ENCODE peak calls at places on chromosomes 16 and 17, in ten cellular contexts. W, V, K, R, H, P, Z, E, L and M are unnamed samples.

GRCh38 chr17:72030067-72030899 is 90.5 kb upstream of the SOX9 start:
- DNase-seq in W (peak), V (peak), K (peak), R (peak), H (peak), P (no peak), Z (no peak), E (no peak), L (no peak), M (no peak)

GRCh38 chr17:41705271-41705991 is 6.7 kb upstream of the GAST start:
- DNase-seq in W (no peak), V (no peak), K (peak), R (no peak), H (peak), P (no peak), Z (no peak), E (no peak), L (no peak), M (no peak)

GRCh38 chr17:34756670-34757021 is 177.3 kb downstream of the TMEM132E start:
- DNase-seq in W (no peak), V (no peak), K (no peak), R (no peak), H (no peak), P (peak), Z (no peak), E (peak), L (no peak), M (no peak)

GRCh38 chr16:4979164-4979563 is 21.0 kb downstream of the SEC14L5 start:
- DNase-seq in W (no peak), V (no peak), K (no peak), R (no peak), H (no peak), P (no peak), Z (no peak), E (no peak), L (no peak), M (no peak)

GRCh38 chr17:8221663-8222379 is 11.4 kb upstream of the AURKB start:
- DNase-seq in W (peak), V (no peak), K (peak), R (peak), H (peak), P (peak), Z (peak), E (peak), L (peak), M (no peak)

GRCh38 chr16:74936902-74937560 is 47.9 kb downstream of the WDR59 start:
- DNase-seq in W (no peak), V (peak), K (no peak), R (no peak), H (no peak), P (no peak), Z (no peak), E (no peak), L (no peak), M (no peak)

GRCh38 chr17:62626719-62627218 is 701 bp upstream of the MRC2 start:
- DNase-seq in W (no peak), V (peak), K (peak), R (no peak), H (no peak), P (peak), Z (no peak), E (no peak), L (no peak), M (peak)

GRCh38 chr16:72903176-72903575 is 144.8 kb downstream of the ZFHX3 start:
- DNase-seq in W (no peak), V (no peak), K (no peak), R (no peak), H (no peak), P (no peak), Z (no peak), E (no peak), L (no peak), M (no peak)

GRCh38 chr16:1310832-1311200 is 1.4 kb downstream of the UBE2I start:
- DNase-seq in W (peak), V (no peak), K (no peak), R (no peak), H (no peak), P (no peak), Z (no peak), E (peak), L (no peak), M (no peak)

GRCh38 chr16:89723279-89724250 is 2.2 kb downstream of the ZNF276 start:
- DNase-seq in W (peak), V (no peak), K (no peak), R (peak), H (no peak), P (peak), Z (no peak), E (peak), L (peak), M (no peak)

GRCh38 chr17:37430051-37430591 is 23.4 kb downstream of the TADA2A start:
- DNase-seq in W (no peak), V (no peak), K (no peak), R (no peak), H (no peak), P (no peak), Z (no peak), E (no peak), L (no peak), M (no peak)

GRCh38 chr16:12459993-12460392 is 343.7 kb downstream of the CPPED1 start:
- DNase-seq in W (no peak), V (no peak), K (no peak), R (no peak), H (no peak), P (no peak), Z (no peak), E (no peak), L (no peak), M (no peak)

DNA sequence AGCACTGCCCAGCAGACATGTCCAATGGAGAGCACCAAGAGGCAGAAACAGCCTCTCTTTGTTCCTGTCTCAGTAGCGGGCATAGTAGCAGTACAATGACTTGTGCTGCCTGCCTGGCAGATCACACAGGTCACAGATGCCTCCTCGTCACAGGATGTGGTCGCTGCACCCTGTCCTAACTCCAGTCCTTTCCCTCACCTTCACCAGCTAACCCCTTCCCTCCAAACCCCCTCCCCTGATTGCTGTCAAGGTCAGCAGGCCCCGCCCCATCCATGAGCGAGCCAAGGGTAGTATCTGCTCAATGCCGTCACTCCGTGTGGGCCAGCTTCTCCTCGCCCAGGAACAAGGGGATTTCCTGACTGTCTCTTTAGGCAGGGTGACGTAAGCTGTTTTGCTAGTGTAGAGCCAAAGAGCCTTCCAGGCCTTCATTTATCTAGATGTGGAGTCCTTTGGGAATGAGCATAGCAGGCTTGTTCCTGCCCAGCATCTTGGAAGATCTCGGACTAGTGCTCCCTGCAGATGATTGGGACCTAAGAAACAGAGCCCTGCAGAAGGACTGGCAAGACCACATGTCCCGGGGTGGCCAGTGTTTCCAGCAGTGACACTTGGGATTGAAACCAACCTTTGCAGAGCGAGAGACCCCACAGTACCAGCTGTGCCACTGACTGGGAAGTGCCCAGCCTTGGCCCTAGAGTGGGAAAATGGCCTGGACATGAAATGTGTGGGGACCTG is 75.9 kb upstream of the TNRC6C start:
- DNase-seq in W (peak), V (no peak), K (no peak), R (peak), H (no peak), P (peak), Z (no peak), E (peak), L (no peak), M (no peak)
- TF ChIP-seq POLR2AphosphoS5 in W (no peak), V (no peak), K (no peak), R (no peak), H (no peak), P (no peak), Z (no peak), E (peak), L (peak), M (no peak)

GRCh38 chr16:62088731-62089410 is 52.6 kb upstream of the CDH8 start:
- DNase-seq in W (no peak), V (no peak), K (no peak), R (no peak), H (no peak), P (no peak), Z (no peak), E (no peak), L (no peak), M (no peak)

DNA sequence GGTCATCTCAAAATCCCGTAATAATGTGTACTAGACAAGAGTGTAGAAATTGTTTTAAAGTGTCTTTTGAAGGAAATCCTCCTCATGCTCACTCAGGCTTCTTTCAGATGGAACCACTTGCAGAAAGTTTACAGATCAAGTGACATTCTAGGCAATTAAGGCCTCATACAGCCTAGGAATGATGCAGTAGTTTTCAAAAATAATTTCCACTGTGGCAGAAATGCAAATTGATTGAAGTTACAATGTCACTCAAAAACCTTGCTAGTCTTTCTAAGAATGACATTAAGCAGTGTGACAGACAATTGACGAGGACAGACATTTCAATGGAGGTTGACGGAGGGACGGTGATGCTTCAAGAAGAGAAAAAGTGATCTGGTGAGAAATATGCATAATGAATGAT is 53.5 kb upstream of the CDH8 start:
- DNase-seq in W (no peak), V (no peak), K (no peak), R (no peak), H (no peak), P (no peak), Z (no peak), E (no peak), L (no peak), M (no peak)
- TF ChIP-seq POLR2AphosphoS5 in W (no peak), V (no peak), K (no peak), R (no peak), H (no peak), P (no peak), Z (no peak), E (no peak), L (no peak), M (no peak)

GRCh38 chr17:80295146-80295545 is 34.5 kb downstream of the RNF213 start:
- DNase-seq in W (no peak), V (no peak), K (no peak), R (no peak), H (no peak), P (no peak), Z (no peak), E (no peak), L (no peak), M (no peak)

GRCh38 chr17:80295559-80295958 is 34.9 kb downstream of the RNF213 start:
- DNase-seq in W (no peak), V (no peak), K (no peak), R (no peak), H (no peak), P (no peak), Z (no peak), E (no peak), L (no peak), M (no peak)

GRCh38 chr17:80294653-80295052 is 34.0 kb downstream of the RNF213 start:
- DNase-seq in W (no peak), V (no peak), K (no peak), R (no peak), H (no peak), P (no peak), Z (no peak), E (no peak), L (no peak), M (no peak)

GRCh38 chr17:80296221-80296620 is 35.6 kb downstream of the RNF213 start:
- DNase-seq in W (no peak), V (no peak), K (no peak), R (no peak), H (no peak), P (no peak), Z (no peak), E (peak), L (no peak), M (no peak)

GRCh38 chr17:80297996-80298560 is 37.4 kb downstream of the RNF213 start:
- DNase-seq in W (no peak), V (no peak), K (no peak), R (no peak), H (no peak), P (no peak), Z (no peak), E (peak), L (no peak), M (no peak)
- TF ChIP-seq POLR2AphosphoS5 in W (no peak), V (no peak), K (no peak), R (no peak), H (no peak), P (no peak), Z (no peak), E (no peak), L (no peak), M (no peak)

DNA sequence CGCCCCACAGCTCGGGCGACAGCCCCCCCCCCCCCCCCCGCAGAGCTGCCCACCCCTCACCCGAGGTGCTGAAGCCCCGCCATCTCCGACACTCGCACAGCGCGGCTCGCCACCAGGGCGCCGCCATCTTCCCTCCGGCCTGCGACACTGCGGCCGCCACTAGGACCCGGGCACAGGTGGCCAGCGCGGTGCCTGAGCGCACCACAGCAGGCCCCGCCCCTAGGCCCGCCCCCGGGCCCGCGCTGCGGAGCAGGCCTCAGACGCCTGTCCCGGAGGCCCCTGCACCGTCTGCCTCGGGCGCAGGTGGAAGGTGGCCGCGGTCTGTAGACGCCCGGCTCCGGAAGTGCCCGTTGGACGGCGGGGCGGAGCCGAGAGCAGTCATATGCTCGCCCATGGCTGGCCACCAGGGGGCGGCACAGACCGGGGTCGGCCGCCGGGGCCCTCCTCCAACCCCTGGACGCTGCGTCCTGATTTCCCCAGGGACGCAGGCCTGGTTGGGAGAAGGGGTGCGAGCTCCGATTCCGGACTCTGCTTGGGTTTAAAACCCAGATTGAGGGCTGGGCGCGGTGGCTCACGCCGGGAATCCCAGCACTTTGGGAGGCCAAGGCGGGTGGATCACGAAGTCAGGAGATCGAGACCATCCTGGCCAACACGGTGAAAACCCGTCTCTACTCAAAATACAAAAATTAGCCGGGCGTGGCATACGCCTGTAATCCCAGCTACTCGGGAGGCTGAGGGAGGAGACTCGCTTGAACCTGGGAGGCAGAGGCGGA is at the start of gene MRPL38:
- DNase-seq in W (peak), V (peak), K (peak), R (peak), H (peak), P (peak), Z (peak), E (peak), L (peak), M (no peak)
- TF ChIP-seq POLR2AphosphoS5 in W (peak), V (peak), K (peak), R (peak), H (peak), P (peak), Z (peak), E (peak), L (peak), M (peak)

DNA sequence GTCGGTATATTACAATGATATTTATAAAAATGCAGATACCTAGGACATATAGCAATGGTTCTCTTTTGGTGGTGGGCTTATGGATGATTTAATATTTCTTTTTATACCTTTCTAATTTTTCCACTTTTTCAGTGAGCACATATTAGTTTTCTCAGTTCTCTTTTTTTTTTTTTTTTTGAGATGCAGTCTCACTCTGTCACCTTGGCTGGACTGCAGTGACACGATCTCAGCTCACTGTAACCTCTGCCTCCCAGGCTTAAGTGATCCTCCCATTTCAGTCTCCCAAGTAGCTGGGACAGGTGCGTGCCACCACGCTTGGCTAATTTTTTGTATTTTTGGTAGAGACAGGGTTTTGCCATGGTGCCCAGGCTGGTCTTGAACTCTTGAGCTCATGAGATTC is 15.1 kb downstream of the MAP3K14 start:
- DNase-seq in W (no peak), V (no peak), K (no peak), R (no peak), H (no peak), P (no peak), Z (no peak), E (no peak), L (no peak), M (no peak)
- TF ChIP-seq POLR2AphosphoS5 in W (no peak), V (no peak), K (no peak), R (no peak), H (no peak), P (no peak), Z (no peak), E (no peak), L (no peak), M (no peak)